ENCODE peak calls at places on chromosomes 4 and X, in eight cellular contexts. L is suprapubic skin, N is IMR-90, R is stomach, B is colonic mucosa, Z is ovary, K is tibial artery, H is right lobe of liver. W is an unnamed sample.

GRCh38 chr4:86376850-86377249 is 17.0 kb upstream of the MAPK10 start:
- DNase-seq in N (peak; percentile 4), K (no peak), L (no peak), B (no peak), Z (no peak), R (no peak), H (no peak), W (no peak)

GRCh38 chr4:929970-930625 is 2.0 kb downstream of the GAK start:
- DNase-seq in Z (no peak), K (peak; percentile 34), B (peak; percentile 38), R (peak; percentile 52), N (peak; percentile 71), H (peak; percentile 37), L (no peak), W (no peak)

GRCh38 chrX:131988236-131988635 is 34.9 kb upstream of the STK26 start:
- DNase-seq in B (no peak), K (no peak), H (no peak), R (no peak), Z (no peak), N (no peak), L (no peak), W (no peak)

GRCh38 chr4:40316782-40317635 is 18.1 kb upstream of the CHRNA9 start:
- DNase-seq in K (peak; percentile 65), L (peak; percentile 71), B (peak; percentile 64), H (peak; percentile 55), N (peak; percentile 91), R (peak; percentile 59), Z (peak; percentile 52), W (peak; percentile 60)

GRCh38 chr4:22410645-22411247 is 105.1 kb downstream of the ADGRA3 start:
- DNase-seq in Z (no peak), B (no peak), R (no peak), N (peak; percentile 33), K (no peak), L (no peak), H (no peak), W (no peak)

GRCh38 chr4:76990288-76991080 is 40.9 kb downstream of the SEPTIN11 start:
- DNase-seq in R (no peak), B (no peak), N (peak; percentile 96), H (no peak), L (no peak), K (no peak), Z (no peak), W (peak; percentile 27)

GRCh38 chrX:13463608-13464007 is 105.8 kb upstream of the EGFL6 start:
- DNase-seq in R (no peak), Z (no peak), N (peak; percentile 98), B (peak; percentile 37), K (peak; percentile 72), L (no peak), H (no peak), W (peak; percentile 63)

GRCh38 chrX:701673-702072 is 71.1 kb downstream of the SHOX start:
- DNase-seq in H (peak; percentile 35), L (no peak), K (no peak), R (no peak), N (no peak), Z (no peak), B (no peak), W (no peak)

GRCh38 chr4:54400802-54401201 is 171.7 kb downstream of the PDGFRA start:
- DNase-seq in H (no peak), B (no peak), K (no peak), R (no peak), Z (peak; percentile 11), N (peak; percentile 80), L (no peak), W (peak; percentile 30)

GRCh38 chrX:153333271-153333670 is 682 bp upstream of the ZNF275 start:
- DNase-seq in L (no peak), Z (no peak), K (no peak), H (no peak), R (no peak), N (peak; percentile 55), B (no peak), W (no peak)

GRCh38 chr4:117327491-117327890 is 242.1 kb upstream of the TRAM1L1 start:
- DNase-seq in K (no peak), L (no peak), H (no peak), N (no peak), Z (no peak), B (no peak), R (no peak), W (no peak)

GRCh38 chrX:101658661-101659477 is 781 bp downstream of the ARMCX2 start:
- DNase-seq in H (peak; percentile 58), R (peak; percentile 69), B (peak; percentile 83), L (peak; percentile 82), Z (peak; percentile 74), N (peak; percentile 40), K (peak; percentile 87), W (peak; percentile 75)
- H3K4me3 ChIP-seq in H (peak overlapping the region; percentile 51), R (peak overlapping the region; percentile 58), B (peak overlapping the region; percentile 42), L (peak overlapping the region; percentile 56), Z (peak overlapping the region; percentile 55), N (peak overlapping the region; percentile 98), K (peak overlapping the region; percentile 69), W (peak overlapping the region; percentile 56)

GRCh38 chr4:92305148-92305877 is 1.5 kb downstream of the GRID2 start:
- DNase-seq in R (peak; percentile 43), K (peak; percentile 70), B (no peak), Z (peak; percentile 46), L (no peak), N (peak; percentile 32), H (no peak), W (peak; percentile 36)

GRCh38 chr4:92305878-92306520 is 2.2 kb downstream of the GRID2 start:
- DNase-seq in R (no peak), K (no peak), N (no peak), Z (no peak), B (no peak), H (no peak), L (no peak), W (no peak)

GRCh38 chr4:92303621-92304027 is at the start of gene GRID2:
- DNase-seq in H (no peak), Z (peak; percentile 18), R (no peak), B (no peak), L (no peak), K (no peak), N (peak; percentile 2), W (peak; percentile 82)

GRCh38 chr4:92304073-92304472 is 307 bp downstream of the GRID2 start:
- DNase-seq in K (no peak), L (no peak), N (no peak), B (no peak), R (no peak), Z (no peak), H (no peak), W (peak; percentile 45)

GRCh38 chr4:92304636-92305035 is 870 bp downstream of the GRID2 start:
- DNase-seq in Z (no peak), L (no peak), N (no peak), R (no peak), K (no peak), B (no peak), H (no peak), W (no peak)
- H3K27ac ChIP-seq in Z (no peak overlapping the region), L (no peak overlapping the region), N (no peak overlapping the region), R (no peak overlapping the region), K (no peak overlapping the region), B (no peak overlapping the region), H (no peak overlapping the region), W (no peak overlapping the region)

DNA sequence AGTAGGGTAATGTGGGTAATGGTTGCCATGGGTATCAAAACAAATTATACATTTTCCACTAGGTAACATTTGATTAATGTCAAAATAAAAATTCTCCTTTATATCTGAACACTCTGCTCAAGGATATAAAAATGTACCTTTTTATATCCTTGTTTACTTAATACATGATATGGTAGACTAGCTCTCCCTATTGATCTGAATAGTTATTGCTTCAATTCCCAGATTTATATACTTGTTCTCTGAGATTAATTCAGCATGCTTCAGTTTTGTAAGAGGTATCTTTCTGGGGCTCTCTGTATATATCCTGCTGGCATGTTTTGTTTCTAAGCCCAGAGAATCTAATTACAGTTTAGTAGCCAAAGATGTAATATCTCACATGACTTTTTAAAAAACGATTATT is 169.7 kb downstream of the NPNT start:
- DNase-seq in R (no peak), K (no peak), B (no peak), N (no peak), H (no peak), L (no peak), Z (no peak), W (no peak)
- TF ChIP-seq CTCF in R (no peak), K (peak; percentile 10), B (no peak), N (no peak), H (no peak), L (no peak), Z (no peak), W (no peak)

GRCh38 chr4:153530996-153531375 is 64.8 kb downstream of the TMEM131L start:
- DNase-seq in R (no peak), B (no peak), H (no peak), L (no peak), K (no peak), Z (no peak), N (no peak), W (no peak)

GRCh38 chr4:153529646-153530045 is 63.5 kb downstream of the TMEM131L start:
- DNase-seq in Z (no peak), R (no peak), N (peak; percentile 53), K (no peak), L (no peak), H (no peak), B (no peak), W (no peak)

GRCh38 chr4:153528705-153529493 is 62.7 kb downstream of the TMEM131L start:
- DNase-seq in B (peak; percentile 10), Z (no peak), L (no peak), N (no peak), H (no peak), K (no peak), R (no peak), W (no peak)

GRCh38 chr4:153532227-153532626 is 66.1 kb downstream of the TMEM131L start:
- DNase-seq in H (no peak), R (no peak), K (no peak), B (no peak), L (no peak), Z (no peak), N (no peak), W (no peak)

DNA sequence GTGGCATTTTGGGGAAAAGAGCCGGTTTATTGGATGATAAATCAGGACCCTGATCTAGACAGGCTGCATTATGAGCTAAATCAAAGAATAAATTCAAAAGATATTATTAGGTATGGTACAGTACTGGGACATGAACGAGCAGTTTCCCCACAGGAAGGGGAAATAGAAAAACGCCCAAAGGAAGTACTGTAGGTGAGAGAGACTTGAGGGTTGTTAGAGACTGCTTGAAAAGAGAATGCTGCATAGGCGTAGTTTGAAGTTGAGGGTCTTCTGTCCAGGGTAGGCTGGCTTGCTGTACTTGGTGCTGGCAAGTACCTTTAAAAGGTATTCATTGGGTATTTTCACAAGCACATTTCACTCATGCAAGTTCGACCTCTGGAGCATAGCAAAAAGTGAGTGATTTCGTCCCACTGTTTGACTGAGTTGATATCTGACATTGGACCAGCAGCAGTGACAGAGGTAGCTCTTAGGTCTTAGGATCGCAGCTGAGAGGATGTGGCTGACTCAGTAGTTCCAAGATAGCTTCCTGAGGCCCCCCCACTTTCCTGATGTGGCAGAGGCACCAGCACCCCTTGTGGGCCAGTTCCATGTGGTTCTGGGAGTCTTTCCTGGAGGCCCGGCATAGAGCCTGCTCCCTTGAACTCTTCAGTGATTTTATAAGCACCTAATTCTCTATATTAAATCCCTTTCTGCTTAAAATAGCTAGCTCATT is 64.3 kb downstream of the TMEM131L start:
- DNase-seq in N (no peak), Z (no peak), K (no peak), H (no peak), R (no peak), B (peak; percentile 20), L (no peak), W (no peak)
- H3K4me3 ChIP-seq in N (no peak overlapping the region), Z (no peak overlapping the region), K (no peak overlapping the region), H (no peak overlapping the region), R (no peak overlapping the region), B (no peak overlapping the region), L (no peak overlapping the region), W (no peak overlapping the region)

W was measured in upper lobe of left lung.